ENCODE peak calls at places on chromosomes 4 and X, in nine cellular contexts. R is ovary, A is suprapubic skin, P is lung, V is coronary artery, O is kidney, Z is colonic mucosa, S is tibial nerve, D is astrocyte. W is an unnamed sample.

GRCh38 chr4:128921954-128922353 is 112.5 kb downstream of the JADE1 start:
- DNase-seq in R (no peak), A (no peak), P (no peak), V (no peak), O (no peak), Z (no peak), S (no peak), D (no peak), W (no peak)

GRCh38 chrX:65697915-65698796 is 30.7 kb downstream of the MSN start:
- DNase-seq in R (no peak), A (no peak), P (peak; percentile 58), V (no peak), O (peak; percentile 84), Z (peak; percentile 45), S (no peak), D (peak; percentile 27), W (no peak)

GRCh38 chrX:15874672-15875071 is 20.1 kb upstream of the AP1S2 start:
- DNase-seq in R (no peak), A (no peak), P (no peak), V (no peak), O (no peak), Z (no peak), S (no peak), D (no peak), W (no peak)

GRCh38 chr4:122099896-122100295 is 52.2 kb upstream of the BLTP1 start:
- DNase-seq in R (no peak), A (no peak), P (no peak), V (no peak), O (no peak), Z (no peak), S (no peak), D (peak; percentile 73), W (no peak)

GRCh38 chrX:53630261-53630660 is 56.3 kb downstream of the HUWE1 start:
- DNase-seq in R (no peak), A (no peak), P (no peak), V (no peak), O (no peak), Z (no peak), S (no peak), D (no peak), W (no peak)

GRCh38 chrX:34332336-34332735 is 200.2 kb upstream of the FAM47A start:
- DNase-seq in R (no peak), A (no peak), P (no peak), V (no peak), O (no peak), Z (no peak), S (no peak), D (no peak), W (no peak)

GRCh38 chrX:21438792-21439191 is 64.6 kb downstream of the CNKSR2 start:
- DNase-seq in R (no peak), A (no peak), P (no peak), V (no peak), O (no peak), Z (no peak), S (no peak), D (no peak), W (no peak)

GRCh38 chr4:186920486-186920885 is 196.8 kb upstream of the FAT1 start:
- DNase-seq in R (no peak), A (no peak), P (no peak), V (no peak), O (no peak), Z (no peak), S (no peak), D (peak; percentile 58), W (no peak)

GRCh38 chr4:10982305-10982704 is 297.7 kb upstream of the CLNK start:
- DNase-seq in R (no peak), A (no peak), P (no peak), V (no peak), O (no peak), Z (no peak), S (no peak), D (no peak), W (no peak)

GRCh38 chr4:53003959-53004358 is 141.8 kb downstream of the RASL11B start:
- DNase-seq in R (no peak), A (no peak), P (no peak), V (no peak), O (no peak), Z (no peak), S (no peak), D (peak; percentile 71), W (no peak)

GRCh38 chr4:108519911-108520310 is 100.5 kb upstream of the RPL34 start:
- DNase-seq in R (no peak), A (no peak), P (no peak), V (no peak), O (no peak), Z (no peak), S (no peak), D (no peak), W (no peak)

GRCh38 chrX:51361251-51361650 is 28.6 kb downstream of the NUDT10 start:
- DNase-seq in R (no peak), A (no peak), P (no peak), V (no peak), O (no peak), Z (no peak), S (no peak), D (no peak), W (no peak)

GRCh38 chrX:17643528-17643927 is 93.8 kb upstream of the SCML1 start:
- DNase-seq in R (no peak), A (no peak), P (no peak), V (no peak), O (no peak), Z (no peak), S (no peak), D (no peak), W (no peak)

GRCh38 chr4:94412019-94413017 is 39.4 kb upstream of the PDLIM5 start:
- DNase-seq in R (peak; percentile 16), A (no peak), P (no peak), V (no peak), O (no peak), Z (peak; percentile 21), S (no peak), D (peak; percentile 86), W (peak; percentile 26)

GRCh38 chrX:81082649-81083048 is 119.1 kb downstream of the HMGN5 start:
- DNase-seq in R (no peak), A (no peak), P (no peak), V (no peak), O (peak; percentile 20), Z (no peak), S (no peak), D (no peak), W (no peak)

GRCh38 chr4:83535945-83536648 is at the start of gene GPAT3:
- DNase-seq in R (peak; percentile 85), A (peak; percentile 89), P (peak; percentile 88), V (peak; percentile 84), O (peak; percentile 94), Z (peak; percentile 92), S (peak; percentile 62), D (peak; percentile 46), W (peak; percentile 62)

GRCh38 chrX:153766098-153766817 is 2.2 kb downstream of the PLXNB3 start:
- DNase-seq in R (no peak), A (no peak), P (no peak), V (no peak), O (peak; percentile 68), Z (no peak), S (no peak), D (peak; percentile 61), W (peak; percentile 56)

GRCh38 chrX:8067754-8068469 is 103.2 kb downstream of the VCX2 start:
- DNase-seq in R (no peak), A (no peak), P (no peak), V (no peak), O (no peak), Z (no peak), S (no peak), D (peak; percentile 76), W (no peak)

DNA sequence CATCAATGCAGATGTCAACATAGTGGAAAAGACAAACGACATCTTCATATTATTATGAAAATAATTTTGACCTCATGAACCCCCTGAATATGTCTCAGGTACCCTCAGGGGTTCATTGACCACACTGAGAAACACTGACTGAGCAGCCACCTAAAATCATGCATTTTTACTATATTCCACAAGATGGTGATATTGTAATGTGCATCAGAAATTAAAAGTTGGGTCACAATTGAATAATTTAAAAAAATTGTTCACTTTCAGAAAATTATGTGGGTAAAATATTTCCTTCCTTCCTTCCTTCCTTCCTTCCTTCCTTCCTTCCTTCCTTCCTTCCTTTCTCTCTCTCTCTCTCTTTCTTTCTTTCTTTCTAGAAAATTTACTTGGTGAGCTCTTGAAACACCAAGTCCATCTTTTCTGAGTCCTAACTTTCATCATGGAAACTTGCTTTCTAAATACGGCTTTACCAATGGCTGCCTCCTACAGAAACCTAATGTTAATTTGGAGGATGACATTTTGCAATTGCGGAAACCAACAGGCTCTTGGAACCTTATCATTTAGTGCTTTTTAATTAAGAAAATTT is 103.6 kb downstream of the RTL3 start:
- DNase-seq in R (no peak), A (no peak), P (no peak), V (no peak), O (no peak), Z (no peak), S (no peak), D (no peak), W (no peak)
- TF ChIP-seq CTCF in R (peak; percentile 54), A (no peak), P (peak; percentile 19), V (peak; percentile 24), O (no peak), Z (no peak), S (peak; percentile 34), D (peak; percentile 40), W (peak; percentile 30)

GRCh38 chr4:150583287-150584197 is 1.6 kb downstream of the MAB21L2 start:
- DNase-seq in R (peak; percentile 11), A (no peak), P (no peak), V (peak; percentile 74), O (peak; percentile 68), Z (no peak), S (no peak), D (peak; percentile 44), W (no peak)
- H3K4me3 ChIP-seq in R (peak overlapping the region; percentile 27), A (peak overlapping the region; percentile 36), P (peak overlapping the region; percentile 17), V (peak overlapping the region; percentile 66), O (peak overlapping the region; percentile 41), Z (peak overlapping the region; percentile 28), S (peak overlapping the region; percentile 53), D (peak overlapping the region; percentile 84), W (no peak overlapping the region)

GRCh38 chr4:81369898-81370297 is 101.8 kb downstream of the RASGEF1B start:
- DNase-seq in R (no peak), A (no peak), P (no peak), V (no peak), O (no peak), Z (no peak), S (no peak), D (no peak), W (no peak)
- TF ChIP-seq CTCF in R (no peak), A (no peak), P (no peak), V (no peak), O (no peak), Z (no peak), S (no peak), D (no peak), W (peak; percentile 11)

DNA sequence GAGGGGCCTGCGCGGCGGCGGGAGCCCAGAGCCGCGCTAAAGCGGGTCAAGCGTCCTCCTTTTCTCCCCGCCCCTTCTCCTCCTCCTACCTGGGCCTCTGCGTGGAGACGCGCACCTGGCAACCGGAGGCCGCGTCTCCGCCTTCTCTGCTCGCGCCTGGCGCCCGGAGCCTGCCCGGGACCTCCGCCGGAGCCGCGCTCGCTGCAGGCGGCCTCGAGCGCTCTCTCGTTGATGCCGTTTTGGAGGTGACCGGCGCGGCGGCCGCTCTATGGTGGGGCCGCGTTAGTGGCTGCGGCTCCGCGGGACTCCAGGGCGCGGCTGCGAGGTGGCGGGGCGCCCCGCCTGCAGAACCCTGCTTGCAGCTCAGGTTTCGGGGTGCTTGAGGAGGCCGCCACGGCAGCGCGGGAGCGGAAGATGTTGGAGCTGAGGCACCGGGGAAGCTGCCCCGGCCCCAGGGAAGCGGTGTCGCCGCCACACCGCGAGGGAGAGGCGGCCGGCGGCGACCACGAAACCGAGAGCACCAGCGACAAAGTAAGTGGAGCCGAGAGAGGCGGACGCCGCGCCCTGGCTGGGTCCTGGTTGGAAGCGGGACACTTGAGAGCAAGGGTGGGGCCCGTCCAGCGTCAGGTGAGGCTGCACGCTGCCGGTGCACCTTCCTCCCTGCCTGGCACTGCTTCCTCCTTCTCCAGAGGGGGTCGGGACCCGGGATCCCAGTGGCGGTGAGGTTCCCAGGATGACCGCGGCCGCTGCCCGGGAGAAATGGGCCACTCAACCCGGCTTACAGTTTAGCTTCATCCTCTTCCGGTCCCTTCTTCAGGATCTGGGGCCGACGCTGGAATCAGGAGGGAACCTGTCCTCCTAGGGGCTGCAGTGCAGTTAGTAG is at the start of gene CDS1:
- DNase-seq in R (no peak), A (peak; percentile 80), P (peak; percentile 83), V (no peak), O (peak; percentile 86), Z (peak; percentile 80), S (no peak), D (no peak), W (peak; percentile 75)
- H3K4me3 ChIP-seq in R (peak within 1 kb of the TSS; percentile 68), A (peak within 1 kb of the TSS; percentile 99), P (peak within 1 kb of the TSS; percentile 62), V (peak within 1 kb of the TSS; percentile 78), O (peak within 1 kb of the TSS; percentile 75), Z (peak within 1 kb of the TSS; percentile 78), S (peak within 1 kb of the TSS; percentile 80), D (peak within 1 kb of the TSS; percentile 62), W (peak within 1 kb of the TSS; percentile 64)

W was measured in RWPE2.